ENCODE peak calls at places on chromosome 20, in four cellular contexts. O, G, D and Z are unnamed samples.
A peak's percentile ranks its signal among the peaks of the same experiment; 100 is the strongest.

GRCh38 chr20:21360686-21361085 is 36.6 kb downstream of the NKX2-4 start:
- DNase-seq in O (no peak), G (no peak), D (no peak), Z (no peak)

GRCh38 chr20:22663528-22664025 is 79.2 kb upstream of the FOXA2 start:
- DNase-seq in O (no peak), D (no peak), G (no peak), Z (peak; percentile 50)

GRCh38 chr20:61753196-61753942 is 312.3 kb downstream of the TAF4 start:
- DNase-seq in G (no peak), O (peak; percentile 3), D (no peak), Z (no peak)

GRCh38 chr20:34621383-34622367 is 55.2 kb downstream of the PIGU start:
- DNase-seq in G (no peak), D (no peak), O (peak; percentile 60), Z (no peak)

GRCh38 chr20:13735829-13736228 is 48.9 kb downstream of the ESF1 start:
- DNase-seq in G (no peak), O (no peak), D (no peak), Z (no peak)

GRCh38 chr20:25491446-25492038 is 84.1 kb downstream of the GINS1 start:
- DNase-seq in G (no peak), D (no peak), O (no peak), Z (peak; percentile 47)

GRCh38 chr20:47809161-47809560 is 23.9 kb upstream of the SULF2 start:
- DNase-seq in G (no peak), D (no peak), O (no peak), Z (no peak)

GRCh38 chr20:22106308-22106938 is 401.0 kb downstream of the PAX1 start:
- DNase-seq in O (no peak), D (peak; percentile 47), G (no peak), Z (peak; percentile 10)

GRCh38 chr20:54469293-54469692 is 6.1 kb upstream of the DOK5 start:
- DNase-seq in O (no peak), D (peak; percentile 57), G (no peak), Z (peak; percentile 39)

GRCh38 chr20:24891546-24892393 is 57.3 kb upstream of the CST7 start:
- DNase-seq in O (peak; percentile 44), D (no peak), G (no peak), Z (peak; percentile 34)

GRCh38 chr20:6993016-6993415 is 225.5 kb downstream of the BMP2 start:
- DNase-seq in O (no peak), G (no peak), D (no peak), Z (no peak)

GRCh38 chr20:6122873-6123649 is at the start of gene FERMT1:
- DNase-seq in D (peak; percentile 79), O (peak; percentile 86), G (peak; percentile 52), Z (peak; percentile 85)

GRCh38 chr20:47973519-47974233 is 188.4 kb upstream of the SULF2 start:
- DNase-seq in D (no peak), G (no peak), O (no peak), Z (peak; percentile 78)

GRCh38 chr20:24682496-24683090 is 213.2 kb downstream of the SYNDIG1 start:
- DNase-seq in O (no peak), D (no peak), G (no peak), Z (no peak)

GRCh38 chr20:31740656-31741323 is 1.7 kb downstream of the TPX2 start:
- DNase-seq in G (no peak), O (no peak), D (no peak), Z (no peak)
- H3K4me3 ChIP-seq in G (no peak overlapping the region), O (no peak overlapping the region), D (peak overlapping the region; percentile 47), Z (peak overlapping the region; percentile 76)

DNA sequence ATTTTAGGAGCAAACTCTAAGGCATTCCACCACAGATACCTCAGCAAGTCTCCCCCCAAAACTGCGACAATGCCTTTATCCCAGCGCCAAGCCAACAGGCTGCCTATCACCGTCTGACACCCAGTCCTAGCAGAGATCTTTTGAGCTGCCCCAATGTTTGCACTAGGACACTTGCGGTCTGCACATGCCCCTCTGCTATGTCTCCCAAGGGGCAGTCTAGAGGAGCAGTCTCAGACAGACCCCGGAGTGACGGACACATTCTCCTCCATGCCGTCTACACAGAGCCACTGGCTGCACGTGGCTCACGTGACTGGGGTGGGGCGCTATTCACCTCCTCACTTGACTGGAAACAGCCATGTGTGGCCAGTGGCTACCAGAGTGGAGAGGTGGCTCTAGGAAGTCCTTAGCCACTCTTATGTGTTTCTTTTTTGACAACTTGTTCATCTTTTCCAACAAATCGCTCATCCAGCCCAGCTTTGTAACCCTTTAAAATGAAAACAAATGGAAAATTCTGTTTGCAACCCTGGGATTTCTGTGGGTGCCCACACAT is 16.0 kb downstream of the DIDO1 start:
- DNase-seq in G (no peak), O (peak; percentile 41), D (no peak), Z (no peak)
- H3K36me3 ChIP-seq in G (peaks cover 4% of the 10 kb centered on the region), O (no peaks in the 10 kb centered on the region), D (peaks cover 65% of the 10 kb centered on the region), Z (peaks cover 67% of the 10 kb centered on the region)

DNA sequence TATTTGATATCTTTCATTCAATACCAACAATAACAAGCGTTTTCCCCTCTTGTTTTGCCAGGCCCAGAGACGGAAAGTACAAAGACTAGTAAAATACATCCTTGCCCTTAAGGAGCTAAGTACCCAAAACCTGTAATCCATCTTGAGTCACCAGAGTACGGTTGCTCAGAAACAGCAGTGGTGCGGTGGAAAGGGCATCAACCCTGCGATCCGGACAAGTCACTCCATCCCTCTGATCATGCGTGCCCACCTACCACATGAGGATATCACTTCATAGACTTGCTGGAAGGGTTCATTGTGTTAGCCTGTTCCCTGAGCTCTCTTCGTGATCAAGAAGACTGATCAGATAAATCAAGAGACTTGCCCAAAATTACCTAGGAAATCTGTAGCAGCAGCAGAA is 1.9 kb downstream of the TOMM34 start:
- DNase-seq in D (no peak), O (no peak), G (no peak), Z (no peak)
- H3K27me3 ChIP-seq in D (no peaks in the 10 kb centered on the region), O (no peaks in the 10 kb centered on the region), G (no peaks in the 10 kb centered on the region), Z (peaks cover 5% of the 10 kb centered on the region)

GRCh38 chr20:4038676-4039075 is 23.3 kb upstream of the RNF24 start:
- DNase-seq in D (no peak), O (no peak), G (no peak), Z (peak; percentile 56)
- H3K4me3 ChIP-seq in D (no peak overlapping the region), O (no peak overlapping the region), G (no peak overlapping the region), Z (no peak overlapping the region)

GRCh38 chr20:63429992-63430391 is 42.5 kb downstream of the KCNQ2 start:
- DNase-seq in G (no peak), O (no peak), D (no peak), Z (no peak)

GRCh38 chr20:63425846-63426485 is 46.5 kb downstream of the KCNQ2 start:
- DNase-seq in D (no peak), G (no peak), O (no peak), Z (no peak)

GRCh38 chr20:63427206-63427605 is 45.2 kb downstream of the KCNQ2 start:
- DNase-seq in G (no peak), O (no peak), D (no peak), Z (no peak)

GRCh38 chr20:63428906-63429575 is 43.4 kb downstream of the KCNQ2 start:
- DNase-seq in D (no peak), G (no peak), O (no peak), Z (no peak)

GRCh38 chr20:63427724-63428330 is 44.6 kb downstream of the KCNQ2 start:
- DNase-seq in O (no peak), G (no peak), D (no peak), Z (no peak)
- H3K36me3 ChIP-seq in O (no peaks in the 10 kb centered on the region), G (no peaks in the 10 kb centered on the region), D (no peaks in the 10 kb centered on the region), Z (no peaks in the 10 kb centered on the region)

GRCh38 chr20:59589051-59589450 is 15.3 kb upstream of the PHACTR3 start:
- DNase-seq in G (no peak), D (no peak), O (no peak), Z (no peak)
- H3K27me3 ChIP-seq in G (no peaks in the 10 kb centered on the region), D (no peaks in the 10 kb centered on the region), O (no peaks in the 10 kb centered on the region), Z (no peaks in the 10 kb centered on the region)

GRCh38 chr20:37650661-37651060 is 43.2 kb upstream of the CTNNBL1 start:
- DNase-seq in O (no peak), G (no peak), D (no peak), Z (no peak)

GRCh38 chr20:37649635-37650244 is 44.1 kb upstream of the CTNNBL1 start:
- DNase-seq in G (no peak), D (no peak), O (no peak), Z (no peak)

GRCh38 chr20:37649017-37649416 is 44.8 kb upstream of the CTNNBL1 start:
- DNase-seq in G (no peak), O (no peak), D (no peak), Z (no peak)

GRCh38 chr20:37644605-37645004 is 49.2 kb upstream of the CTNNBL1 start:
- DNase-seq in G (no peak), O (no peak), D (no peak), Z (no peak)

GRCh38 chr20:37647946-37648345 is 45.9 kb upstream of the CTNNBL1 start:
- DNase-seq in D (no peak), O (no peak), G (no peak), Z (no peak)
- H3K4me3 ChIP-seq in D (no peak overlapping the region), O (no peak overlapping the region), G (no peak overlapping the region), Z (no peak overlapping the region)

GRCh38 chr20:50931048-50931305 is 260 bp downstream of the ADNP start:
- DNase-seq in O (no peak), G (no peak), D (no peak), Z (peak; percentile 87)
- H3K36me3 ChIP-seq in O (no peaks in the 10 kb centered on the region), G (no peaks in the 10 kb centered on the region), D (peaks cover 34% of the 10 kb centered on the region), Z (peaks cover 23% of the 10 kb centered on the region)

GRCh38 chr20:57558614-57559285 is 2.2 kb upstream of the PCK1 start:
- DNase-seq in O (no peak), G (no peak), D (no peak), Z (no peak)
- H3K27me3 ChIP-seq in O (no peaks in the 10 kb centered on the region), G (no peaks in the 10 kb centered on the region), D (no peaks in the 10 kb centered on the region), Z (no peaks in the 10 kb centered on the region)